ENCODE peak calls at places on chromosome 19, in six cellular contexts. V, E, T, X, Z and U are unnamed samples. For H3K4me1, the result is how much of the 10 kb centered on the place peaks cover.

GRCh38 chr19:16369664-16370576 is 45.3 kb downstream of the KLF2 start:
- DNase-seq in V (no peak), E (no peak), T (no peak), X (no peak), Z (no peak), U (peak)

GRCh38 chr19:13153627-13154240 is 3.5 kb downstream of the IER2 start:
- DNase-seq in V (peak), E (peak), T (no peak), X (peak), Z (no peak), U (peak)

GRCh38 chr19:3405261-3405653 is 38.9 kb downstream of the NFIC start:
- DNase-seq in V (no peak), E (no peak), T (no peak), X (no peak), Z (no peak), U (no peak)

GRCh38 chr19:5313307-5313706 is 27.3 kb downstream of the PTPRS start:
- DNase-seq in V (peak), E (no peak), T (no peak), X (no peak), Z (no peak), U (no peak)

GRCh38 chr19:4971816-4972495 is 3.0 kb downstream of the KDM4B start:
- DNase-seq in V (no peak), E (no peak), T (no peak), X (no peak), Z (no peak), U (no peak)

GRCh38 chr19:8517551-8518442 is 3.8 kb upstream of the ZNF414 start:
- DNase-seq in V (no peak), E (no peak), T (no peak), X (no peak), Z (no peak), U (peak)

GRCh38 chr19:11738746-11739620 is at the start of gene ZNF823:
- DNase-seq in V (peak), E (peak), T (peak), X (peak), Z (peak), U (peak)

GRCh38 chr19:1269478-1270167 is 491 bp downstream of the CIRBP start:
- DNase-seq in V (peak), E (peak), T (peak), X (peak), Z (no peak), U (peak)

GRCh38 chr19:48466571-48467325 is 2.4 kb upstream of the CYTH2 start:
- DNase-seq in V (no peak), E (no peak), T (no peak), X (no peak), Z (no peak), U (no peak)

GRCh38 chr19:49594157-49595005 is 3.4 kb downstream of the PRR12 start:
- DNase-seq in V (no peak), E (peak), T (no peak), X (no peak), Z (no peak), U (no peak)

GRCh38 chr19:33399081-33399744 is 25.7 kb downstream of the CEBPG start:
- DNase-seq in V (no peak), E (no peak), T (no peak), X (no peak), Z (no peak), U (no peak)

GRCh38 chr19:12425501-12426274 is 15.1 kb downstream of the ZNF443 start:
- DNase-seq in V (no peak), E (no peak), T (no peak), X (no peak), Z (no peak), U (no peak)

GRCh38 chr19:884420-885211 is 8.4 kb downstream of the MED16 start:
- DNase-seq in V (no peak), E (no peak), T (no peak), X (no peak), Z (no peak), U (no peak)

GRCh38 chr19:13093407-13094284 is 9.0 kb downstream of the LYL1 start:
- DNase-seq in V (peak), E (peak), T (peak), X (peak), Z (no peak), U (peak)

GRCh38 chr19:55590621-55591020 is 8.7 kb downstream of the FIZ1 start:
- DNase-seq in V (no peak), E (no peak), T (no peak), X (no peak), Z (no peak), U (no peak)

GRCh38 chr19:47757617-47758432 is 12.5 kb downstream of the NOP53 start:
- DNase-seq in V (no peak), E (no peak), T (peak), X (no peak), Z (no peak), U (no peak)

GRCh38 chr19:1818549-1819195 is 6.6 kb upstream of the ATP8B3 start:
- DNase-seq in V (no peak), E (no peak), T (no peak), X (no peak), Z (no peak), U (no peak)

GRCh38 chr19:33430674-33431277 is 57.3 kb downstream of the CEBPG start:
- DNase-seq in V (peak), E (peak), T (peak), X (peak), Z (no peak), U (peak)

GRCh38 chr19:11617207-11618062 is 20.2 kb downstream of the ZNF627 start:
- DNase-seq in V (no peak), E (no peak), T (no peak), X (no peak), Z (no peak), U (no peak)

GRCh38 chr19:39212377-39212742 is 8.3 kb upstream of the SYCN start:
- DNase-seq in V (no peak), E (no peak), T (peak), X (no peak), Z (no peak), U (peak)

GRCh38 chr19:31616031-31616430 is 266.8 kb upstream of the TSHZ3 start:
- DNase-seq in V (no peak), E (no peak), T (no peak), X (no peak), Z (no peak), U (no peak)

GRCh38 chr19:53982056-53982455 is 9.4 kb upstream of the CACNG6 start:
- DNase-seq in V (peak), E (no peak), T (no peak), X (no peak), Z (no peak), U (no peak)

GRCh38 chr19:21698215-21698614 is 69.2 kb downstream of the ZNF100 start:
- DNase-seq in V (peak), E (no peak), T (no peak), X (no peak), Z (no peak), U (no peak)

GRCh38 chr19:3270908-3271307 is 46.4 kb downstream of the CELF5 start:
- DNase-seq in V (peak), E (no peak), T (peak), X (no peak), Z (no peak), U (peak)

GRCh38 chr19:31253816-31254551 is 95.3 kb downstream of the TSHZ3 start:
- DNase-seq in V (no peak), E (peak), T (no peak), X (no peak), Z (no peak), U (no peak)

GRCh38 chr19:33156354-33156753 is 24.4 kb downstream of the WDR88 start:
- DNase-seq in V (no peak), E (no peak), T (no peak), X (no peak), Z (no peak), U (no peak)

GRCh38 chr19:11138659-11139526 is 16.7 kb downstream of the SPC24 start:
- DNase-seq in V (peak), E (peak), T (peak), X (peak), Z (no peak), U (no peak)

DNA sequence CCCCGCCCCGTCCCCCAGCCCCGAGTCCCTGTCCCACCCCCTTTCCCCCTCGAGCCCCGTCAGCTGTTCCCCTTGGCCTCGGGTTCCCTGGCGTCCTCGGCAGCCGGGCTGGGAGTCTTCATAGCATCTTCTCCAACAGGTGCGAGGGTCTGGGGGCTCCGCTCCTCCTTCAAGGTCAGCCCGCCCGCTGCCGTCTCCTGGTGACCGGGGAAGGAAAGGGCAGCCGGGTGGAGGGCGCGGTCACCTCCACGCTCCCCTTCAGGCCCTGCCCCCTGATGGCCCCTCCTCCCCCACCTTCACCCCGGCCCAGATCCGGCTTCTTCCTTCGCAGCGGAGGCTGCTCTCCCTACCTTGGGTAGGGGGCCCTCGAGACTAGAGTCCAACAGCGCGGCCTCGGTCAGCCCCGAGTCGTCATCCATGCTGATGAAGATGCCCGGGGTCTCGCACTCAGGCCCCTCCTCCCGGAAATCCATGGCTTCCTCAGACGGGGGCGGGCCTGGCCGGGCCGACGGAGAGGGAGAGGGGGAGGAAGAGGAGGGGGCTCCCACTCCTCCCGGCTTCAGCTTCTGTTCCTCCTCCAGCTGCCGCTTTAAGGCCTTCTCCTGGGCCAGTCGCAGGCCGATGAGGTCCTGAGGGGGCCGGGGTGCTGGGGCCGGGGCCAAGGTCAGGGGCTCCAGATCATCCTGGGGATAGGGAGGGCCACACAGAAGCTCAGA is 551 bp upstream of the RSPH6A start:
- DNase-seq in V (peak), E (no peak), T (no peak), X (no peak), Z (no peak), U (no peak)
- H3K4me3 ChIP-seq in V (peak), E (peak), T (no peak), X (peak), Z (peak), U (no peak)

DNA sequence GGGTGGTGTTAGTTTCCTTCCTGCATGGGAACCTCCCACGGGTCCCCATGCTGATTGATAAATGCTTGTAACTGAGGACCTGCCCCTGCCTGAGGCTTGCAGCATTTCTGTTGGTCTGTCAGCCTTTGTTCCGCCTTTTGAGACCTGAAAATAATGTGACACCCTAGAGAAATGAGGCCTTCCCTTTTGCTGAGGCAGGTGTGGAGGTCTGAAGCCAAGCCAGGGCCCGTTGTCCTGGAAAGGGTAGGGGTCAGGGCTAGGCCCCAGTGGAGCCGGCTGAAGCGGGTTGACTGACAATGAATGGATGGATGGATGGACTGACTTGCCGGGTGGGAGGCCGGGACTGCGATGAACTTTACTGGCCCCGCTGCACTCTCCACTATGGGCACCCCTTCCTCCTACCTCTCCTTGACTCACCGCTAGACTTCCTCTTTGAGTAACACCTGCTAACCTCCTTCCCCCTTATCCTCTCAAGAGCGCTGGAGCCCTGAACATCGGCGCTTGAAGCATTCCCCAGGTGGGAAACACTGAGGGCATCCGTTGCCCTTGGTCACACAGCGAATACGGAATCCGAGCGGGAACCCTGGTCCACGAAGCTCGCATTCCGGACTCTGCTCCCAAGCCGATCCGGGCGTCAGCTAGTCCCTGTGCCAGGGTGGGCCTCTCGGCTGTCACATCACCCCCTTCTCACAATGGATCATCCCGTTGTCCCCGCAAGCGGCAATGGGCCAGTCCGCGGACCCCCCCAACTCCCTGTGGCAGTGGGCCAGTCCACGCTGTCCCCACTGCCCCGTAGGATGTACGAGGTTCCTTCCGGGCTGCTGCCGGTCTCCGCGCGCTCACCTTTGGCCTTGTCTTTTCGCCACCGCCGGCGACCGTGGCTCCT is 4.4 kb downstream of the LIPE start:
- DNase-seq in V (peak), E (no peak), T (peak), X (no peak), Z (no peak), U (peak)
- H3K4me1 ChIP-seq in V (under half), E (under half), T (under half), X (half or more), Z (half or more), U (under half)

DNA sequence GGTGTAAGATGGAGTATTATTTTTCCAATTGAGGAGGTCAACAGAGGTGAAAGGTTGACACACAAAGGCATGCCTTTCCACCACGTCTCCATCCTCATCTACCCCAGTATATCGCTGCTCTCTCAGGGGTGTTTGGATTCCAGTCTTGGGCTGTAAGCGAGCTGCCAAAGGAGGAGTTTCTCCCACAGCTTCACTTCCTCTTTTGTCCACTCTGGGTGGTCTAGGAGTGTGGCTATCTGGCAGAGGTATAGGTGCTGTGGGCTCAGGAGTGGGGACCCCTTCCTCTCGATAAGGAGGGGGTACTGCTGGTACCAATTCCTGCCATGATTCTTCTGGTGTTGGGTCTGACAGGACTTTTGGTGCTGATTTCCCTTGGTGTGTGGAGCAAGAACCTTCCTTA is 39.4 kb downstream of the ZNF846 start:
- DNase-seq in V (no peak), E (no peak), T (no peak), X (no peak), Z (no peak), U (no peak)
- TF ChIP-seq CTCF in V (no peak), E (no peak), T (no peak), X (no peak), Z (no peak), U (no peak)

DNA sequence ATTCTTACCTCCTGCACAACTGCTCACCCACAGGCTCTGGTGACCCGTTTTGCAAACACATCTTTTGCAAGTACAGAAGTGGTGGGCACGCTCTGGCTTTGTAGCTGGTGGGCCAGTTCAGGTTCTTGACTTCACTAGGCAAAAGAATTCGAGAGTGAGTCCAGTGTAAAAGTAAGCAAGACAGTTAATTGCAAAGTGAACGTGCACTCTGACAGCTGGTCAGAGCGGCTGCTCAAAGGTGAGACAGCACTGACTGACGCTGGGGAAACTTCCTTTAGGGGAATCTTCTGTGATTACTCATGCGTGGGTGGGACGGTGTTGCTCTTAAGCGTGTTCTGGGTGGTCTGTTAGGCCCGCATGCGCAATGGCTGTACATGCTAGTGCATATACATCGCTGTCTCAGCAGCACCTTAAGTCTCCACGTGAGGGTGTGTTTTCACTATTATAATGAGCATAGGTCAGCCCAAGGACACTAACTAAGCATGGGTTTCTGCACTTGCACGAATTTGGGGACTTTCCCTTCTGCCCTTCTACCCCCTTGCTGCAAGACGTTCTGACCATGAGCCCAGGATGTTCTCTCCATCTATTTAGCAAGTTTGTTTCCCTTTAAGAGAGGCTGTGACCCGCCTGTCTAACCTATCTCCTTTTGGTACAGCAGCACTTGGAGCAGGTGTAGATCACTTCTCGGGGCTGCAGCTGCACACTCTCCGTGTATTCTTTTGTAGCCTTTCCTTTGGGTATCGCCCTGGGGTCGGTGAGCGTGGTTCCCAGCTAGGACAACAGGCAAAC is 30.2 kb upstream of the CD33 start:
- DNase-seq in V (no peak), E (no peak), T (no peak), X (no peak), Z (no peak), U (no peak)
- H3K4me3 ChIP-seq in V (no peak), E (no peak), T (no peak), X (no peak), Z (no peak), U (no peak)